ENCODE peak calls at places on chromosomes 7 and 10, in five cellular contexts. T is K562, C is tibial nerve, N is HFF-Myc, B is mesothelial cell of epicardium. X is an unnamed sample.

GRCh38 chr7:103613655-103614642 is 167.9 kb upstream of the SLC26A5 start:
- DNase-seq in B (no peak), C (no peak), N (no peak), T (peak), X (no peak)

GRCh38 chr10:14120812-14121211 is 209.9 kb downstream of the FRMD4A start:
- DNase-seq in N (no peak), B (no peak), T (no peak), C (no peak), X (no peak)

GRCh38 chr7:38561166-38561565 is 70.0 kb downstream of the AMPH start:
- DNase-seq in T (no peak), C (no peak), B (no peak), N (no peak), X (no peak)

GRCh38 chr10:3902054-3902808 is 117.2 kb upstream of the KLF6 start:
- DNase-seq in T (no peak), B (no peak), C (no peak), N (no peak), X (no peak)

GRCh38 chr10:65128277-65128676 is 1607.1 kb downstream of the REEP3 start:
- DNase-seq in B (no peak), T (no peak), C (no peak), N (no peak), X (no peak)

GRCh38 chr7:80060218-80060806 is 74.3 kb upstream of the GNAI1 start:
- DNase-seq in T (no peak), C (no peak), N (peak), B (no peak), X (peak)

GRCh38 chr7:119522263-119522662 is 750.7 kb upstream of the KCND2 start:
- DNase-seq in T (no peak), C (no peak), B (no peak), N (no peak), X (no peak)

GRCh38 chr7:54546081-54546985 is 4.2 kb downstream of the VSTM2A start:
- DNase-seq in B (no peak), T (peak), C (no peak), N (no peak), X (no peak)

GRCh38 chr7:90804370-90804769 is 208.2 kb downstream of the CDK14 start:
- DNase-seq in B (no peak), N (no peak), C (no peak), T (no peak), X (no peak)

GRCh38 chr7:13860734-13861133 is 128.7 kb downstream of the ETV1 start:
- DNase-seq in B (no peak), N (no peak), C (no peak), T (no peak), X (no peak)

GRCh38 chr7:79282882-79283602 is 170.4 kb downstream of the MAGI2 start:
- DNase-seq in N (peak), B (no peak), C (no peak), T (no peak), X (no peak)

GRCh38 chr7:15554744-15555143 is 7.1 kb downstream of the AGMO start:
- DNase-seq in B (no peak), T (no peak), C (no peak), N (no peak), X (no peak)

GRCh38 chr7:152527610-152528032 is 91.8 kb upstream of the KMT2C start:
- DNase-seq in C (no peak), B (no peak), N (no peak), T (no peak), X (no peak)

GRCh38 chr10:90352288-90352687 is 505.6 kb downstream of the HTR7 start:
- DNase-seq in C (no peak), T (no peak), B (no peak), N (peak), X (no peak)

GRCh38 chr10:53325073-53325472 is 552.5 kb upstream of the MBL2 start:
- DNase-seq in C (no peak), T (no peak), B (no peak), N (no peak), X (no peak)

GRCh38 chr10:101415884-101416283 is 61.9 kb downstream of the BTRC start:
- DNase-seq in B (no peak), T (no peak), C (no peak), N (no peak), X (no peak)

GRCh38 chr7:26857534-26858228 is 6.7 kb downstream of the SKAP2 start:
- DNase-seq in T (no peak), N (no peak), C (no peak), B (peak), X (no peak)

GRCh38 chr7:36742911-36743775 is 18.8 kb upstream of the AOAH start:
- DNase-seq in B (no peak), N (no peak), C (no peak), T (no peak), X (no peak)

GRCh38 chr7:92731327-92732063 is 104.9 kb downstream of the CDK6 start:
- DNase-seq in C (no peak), N (no peak), B (no peak), T (no peak), X (no peak)

GRCh38 chr10:62735464-62736188 is 68.9 kb upstream of the ADO start:
- DNase-seq in B (no peak), C (no peak), T (peak), N (peak), X (no peak)

GRCh38 chr7:100215895-100216294 is 3.9 kb upstream of the PVRIG start:
- DNase-seq in N (peak), B (no peak), C (no peak), T (no peak), X (peak)

GRCh38 chr7:105748701-105749100 is 127.7 kb downstream of the ATXN7L1 start:
- DNase-seq in N (no peak), C (no peak), T (no peak), B (no peak), X (no peak)

GRCh38 chr10:804787-805634 is 115.5 kb upstream of the DIP2C start:
- DNase-seq in C (no peak), B (no peak), T (no peak), N (no peak), X (no peak)

GRCh38 chr10:117654105-117654504 is 111.6 kb downstream of the EMX2 start:
- DNase-seq in T (no peak), C (no peak), B (no peak), N (no peak), X (no peak)

GRCh38 chr7:141649137-141649864 is 52.7 kb downstream of the DENND11 start:
- DNase-seq in B (no peak), T (no peak), C (no peak), N (no peak), X (no peak)

GRCh38 chr7:143225047-143225446 is 3.2 kb downstream of the TAS2R40 start:
- DNase-seq in T (no peak), C (no peak), N (no peak), B (no peak), X (no peak)

GRCh38 chr7:74312418-74313021 is 23.3 kb downstream of the CLIP2 start:
- DNase-seq in N (no peak), C (no peak), B (no peak), T (no peak), X (no peak)

GRCh38 chr7:85748861-85749260 is 562.0 kb upstream of the SEMA3D start:
- DNase-seq in N (no peak), T (no peak), C (no peak), B (no peak), X (no peak)

GRCh38 chr7:96136600-96137239 is 185.2 kb downstream of the SLC25A13 start:
- DNase-seq in B (no peak), T (no peak), C (no peak), N (no peak), X (no peak)

GRCh38 chr10:125124907-125125306 is 35.5 kb downstream of the CTBP2 start:
- DNase-seq in C (no peak), B (no peak), N (no peak), T (no peak), X (no peak)

GRCh38 chr10:53697038-53697437 is 924.5 kb upstream of the MBL2 start:
- DNase-seq in N (no peak), T (no peak), B (no peak), C (no peak), X (no peak)

GRCh38 chr7:28953628-28954027 is 4.5 kb downstream of the TRIL start:
- DNase-seq in C (no peak), N (no peak), T (no peak), B (no peak), X (no peak)

GRCh38 chr10:97117372-97117771 is 68.4 kb downstream of the SLIT1 start:
- DNase-seq in B (no peak), C (no peak), T (no peak), N (no peak), X (peak)
- TF ChIP-seq CTCF in B (no peak), C (no peak), T (peak), N (peak), X (peak)

GRCh38 chr10:5089869-5090268 is 4.3 kb upstream of the AKR1C3 start:
- DNase-seq in C (no peak), N (no peak), B (no peak), T (no peak), X (peak)
- TF ChIP-seq CTCF in C (no peak), N (peak), B (no peak), T (peak), X (peak)

DNA sequence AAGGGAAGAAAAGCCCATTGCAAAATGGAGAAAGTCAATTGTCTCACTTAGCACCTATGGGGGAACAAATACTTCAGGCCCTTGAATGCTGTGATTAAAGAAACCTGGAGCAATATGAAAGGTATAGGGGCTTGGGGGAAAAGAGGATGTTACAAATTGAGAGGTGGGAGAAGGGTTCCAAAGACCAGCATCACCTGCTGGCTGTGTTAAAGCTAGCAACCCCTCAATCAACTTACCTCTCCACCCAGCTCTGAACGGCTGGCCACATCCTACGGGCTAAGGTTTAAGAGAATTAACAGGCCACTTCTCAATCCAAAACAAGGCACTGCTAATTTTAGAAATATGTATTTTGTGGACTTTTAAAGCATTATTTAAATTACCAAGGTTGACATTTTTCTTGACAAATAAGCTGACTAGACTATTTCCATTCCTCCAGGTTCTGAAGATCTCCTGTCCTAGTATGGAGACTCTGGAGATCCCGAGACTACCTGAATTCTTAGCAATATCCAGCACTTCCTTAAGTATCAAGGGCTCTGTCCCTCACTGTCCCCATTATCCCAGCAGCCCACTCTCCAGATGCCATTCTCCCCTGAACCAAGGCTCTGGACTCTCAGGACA is 976 bp upstream of the H2BK1 start:
- DNase-seq in N (no peak), B (no peak), T (no peak), C (no peak), X (no peak)
- TF ChIP-seq CTCF in N (no peak), B (no peak), T (no peak), C (no peak), X (no peak)

GRCh38 chr7:150753826-150754603 is 16.8 kb downstream of the GIMAP5 start:
- DNase-seq in C (no peak), B (no peak), N (no peak), T (peak), X (no peak)
- TF ChIP-seq CTCF in C (no peak), B (no peak), N (peak), T (peak), X (peak)

GRCh38 chr7:75738975-75739795 is 444 bp upstream of the HIP1 start:
- DNase-seq in T (peak), N (peak), C (peak), B (peak), X (peak)
- TF ChIP-seq CTCF in T (no peak), N (no peak), C (peak), B (no peak), X (no peak)

X was measured in LNCaP clone FGC.